ENCODE peak calls at places on chromosomes 13 and 19, in seven cellular contexts. One of them, this sample, is unnamed.

GRCh38 chr19:19134687-19135158 is 3.6 kb downstream of the TMEM161A start:
- DNase-seq in K562: peak
- DNase-seq in GM23248: no peak
- DNase-seq in neural progenitor cell: peak
- DNase-seq in fibroblast of lung: no peak
- DNase-seq in PC-9: no peak
- DNase-seq in hepatocyte: peak
- DNase-seq in this sample: no peak

GRCh38 chr19:3899531-3900294 is 19.2 kb downstream of the ATCAY start:
- DNase-seq in neural progenitor cell: no peak
- DNase-seq in fibroblast of lung: no peak
- DNase-seq in PC-9: no peak
- DNase-seq in GM23248: no peak
- DNase-seq in K562: no peak
- DNase-seq in hepatocyte: peak
- DNase-seq in this sample: no peak

GRCh38 chr19:40601061-40601973 is at the start of gene LTBP4:
- DNase-seq in K562: peak
- DNase-seq in GM23248: peak
- DNase-seq in PC-9: no peak
- DNase-seq in neural progenitor cell: peak
- DNase-seq in fibroblast of lung: peak
- DNase-seq in hepatocyte: peak
- DNase-seq in this sample: peak

GRCh38 chr13:20702530-20702929 is 969 bp upstream of the IL17D start:
- DNase-seq in GM23248: peak
- DNase-seq in K562: no peak
- DNase-seq in hepatocyte: peak
- DNase-seq in PC-9: no peak
- DNase-seq in neural progenitor cell: no peak
- DNase-seq in fibroblast of lung: peak
- DNase-seq in this sample: no peak

GRCh38 chr19:19475845-19476828 is 39.2 kb downstream of the TSSK6 start:
- DNase-seq in GM23248: peak
- DNase-seq in fibroblast of lung: no peak
- DNase-seq in K562: peak
- DNase-seq in PC-9: no peak
- DNase-seq in hepatocyte: no peak
- DNase-seq in neural progenitor cell: peak
- DNase-seq in this sample: no peak

GRCh38 chr13:94708031-94708571 is 4.2 kb downstream of the SOX21 start:
- DNase-seq in neural progenitor cell: peak
- DNase-seq in GM23248: no peak
- DNase-seq in PC-9: no peak
- DNase-seq in hepatocyte: no peak
- DNase-seq in fibroblast of lung: no peak
- DNase-seq in K562: no peak
- DNase-seq in this sample: peak

GRCh38 chr13:83879431-83880171 is 2.7 kb downstream of the SLITRK1 start:
- DNase-seq in GM23248: peak
- DNase-seq in fibroblast of lung: no peak
- DNase-seq in neural progenitor cell: peak
- DNase-seq in K562: no peak
- DNase-seq in PC-9: no peak
- DNase-seq in hepatocyte: peak
- DNase-seq in this sample: peak

GRCh38 chr19:5719274-5719960 is 529 bp downstream of the LONP1 start:
- DNase-seq in neural progenitor cell: peak
- DNase-seq in hepatocyte: no peak
- DNase-seq in PC-9: no peak
- DNase-seq in K562: peak
- DNase-seq in fibroblast of lung: no peak
- DNase-seq in GM23248: peak
- DNase-seq in this sample: no peak

GRCh38 chr19:4660181-4660791 is 9.9 kb downstream of the MYDGF start:
- DNase-seq in PC-9: peak
- DNase-seq in K562: no peak
- DNase-seq in hepatocyte: peak
- DNase-seq in fibroblast of lung: no peak
- DNase-seq in neural progenitor cell: peak
- DNase-seq in GM23248: no peak
- DNase-seq in this sample: no peak

GRCh38 chr13:105990256-105990958 is 545.1 kb downstream of the EFNB2 start:
- DNase-seq in K562: no peak
- DNase-seq in fibroblast of lung: peak
- DNase-seq in GM23248: peak
- DNase-seq in PC-9: no peak
- DNase-seq in hepatocyte: no peak
- DNase-seq in neural progenitor cell: no peak
- DNase-seq in this sample: no peak

GRCh38 chr19:12155324-12155723 is 1.2 kb downstream of the ZNF625 start:
- DNase-seq in neural progenitor cell: no peak
- DNase-seq in GM23248: peak
- DNase-seq in fibroblast of lung: no peak
- DNase-seq in PC-9: no peak
- DNase-seq in hepatocyte: no peak
- DNase-seq in K562: no peak
- DNase-seq in this sample: no peak

GRCh38 chr19:34673590-34673989 is 3.4 kb downstream of the SCGB2B2 start:
- DNase-seq in PC-9: no peak
- DNase-seq in fibroblast of lung: no peak
- DNase-seq in K562: no peak
- DNase-seq in hepatocyte: peak
- DNase-seq in GM23248: no peak
- DNase-seq in neural progenitor cell: no peak
- DNase-seq in this sample: no peak

GRCh38 chr19:46759817-46760333 is 13.6 kb upstream of the STRN4 start:
- DNase-seq in GM23248: peak
- DNase-seq in PC-9: no peak
- DNase-seq in hepatocyte: no peak
- DNase-seq in fibroblast of lung: peak
- DNase-seq in neural progenitor cell: no peak
- DNase-seq in K562: no peak
- DNase-seq in this sample: no peak

DNA sequence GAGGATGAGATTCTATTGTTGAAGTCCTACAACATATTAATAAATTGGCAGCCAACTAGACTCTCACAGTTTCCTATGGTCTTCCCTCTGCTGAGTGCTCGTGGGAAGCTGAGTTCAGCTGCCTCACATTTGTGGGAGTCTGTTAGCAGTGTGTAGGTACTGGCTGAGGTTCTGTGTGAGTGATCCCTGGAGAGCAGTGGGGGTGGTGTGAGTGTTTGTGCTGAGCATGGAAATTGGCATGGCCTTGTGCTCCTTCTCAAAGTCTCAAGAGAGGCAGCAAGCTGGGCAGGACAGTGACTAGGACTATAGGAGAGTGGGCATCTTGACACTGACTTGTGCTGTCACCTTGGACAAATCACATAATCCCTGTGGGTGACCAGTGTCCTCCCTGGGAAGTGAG is 298.3 kb downstream of the MTUS2 start:
- DNase-seq in GM23248: no peak
- DNase-seq in PC-9: no peak
- DNase-seq in K562: no peak
- DNase-seq in fibroblast of lung: no peak
- DNase-seq in hepatocyte: no peak
- DNase-seq in neural progenitor cell: no peak
- DNase-seq in this sample: no peak
- TF ChIP-seq EZH2 in GM23248: no peak
- TF ChIP-seq EZH2 in PC-9: no peak
- TF ChIP-seq EZH2 in K562: no peak
- TF ChIP-seq EZH2 in fibroblast of lung: no peak
- TF ChIP-seq EZH2 in hepatocyte: no peak
- TF ChIP-seq EZH2 in neural progenitor cell: no peak
- TF ChIP-seq EZH2 in this sample: no peak

DNA sequence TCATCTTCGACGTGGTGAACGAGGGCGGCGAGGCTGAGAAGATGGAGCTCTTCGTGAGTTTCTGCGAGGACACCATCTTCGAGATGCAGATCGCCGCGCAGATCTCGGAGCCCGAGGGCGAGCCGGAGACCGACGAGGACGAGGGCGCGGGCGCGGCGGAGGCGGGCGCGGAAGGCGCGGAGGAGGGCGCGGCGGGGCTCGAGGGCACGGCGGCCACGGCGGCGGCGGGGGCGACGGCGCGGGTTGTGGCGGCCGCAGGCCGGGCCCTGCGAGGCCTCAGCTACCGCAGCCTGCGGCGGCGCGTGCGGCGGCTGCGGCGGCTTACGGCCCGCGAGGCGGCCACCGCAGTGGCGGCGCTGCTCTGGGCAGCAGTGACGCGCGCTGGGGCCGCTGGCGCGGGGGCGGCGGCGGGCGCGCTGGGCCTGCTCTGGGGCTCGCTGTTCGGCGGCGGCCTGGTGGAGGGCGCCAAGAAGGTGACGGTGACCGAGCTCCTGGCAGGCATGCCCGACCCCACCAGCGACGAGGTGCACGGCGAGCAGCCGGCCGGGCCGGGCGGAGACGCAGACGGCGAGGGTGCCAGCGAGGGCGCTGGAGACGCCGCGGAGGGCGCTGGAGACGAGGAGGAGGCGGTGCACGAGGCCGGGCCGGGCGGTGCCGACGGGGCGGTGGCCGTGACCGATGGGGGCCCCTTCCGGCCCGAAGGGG is 52.6 kb downstream of the MAP4K1 start:
- DNase-seq in hepatocyte: peak
- DNase-seq in GM23248: peak
- DNase-seq in K562: no peak
- DNase-seq in PC-9: peak
- DNase-seq in fibroblast of lung: no peak
- DNase-seq in neural progenitor cell: peak
- DNase-seq in this sample: no peak
- TF ChIP-seq EZH2 in hepatocyte: no peak
- TF ChIP-seq EZH2 in GM23248: no peak
- TF ChIP-seq EZH2 in K562: no peak
- TF ChIP-seq EZH2 in PC-9: no peak
- TF ChIP-seq EZH2 in fibroblast of lung: peak
- TF ChIP-seq EZH2 in neural progenitor cell: no peak
- TF ChIP-seq EZH2 in this sample: no peak

DNA sequence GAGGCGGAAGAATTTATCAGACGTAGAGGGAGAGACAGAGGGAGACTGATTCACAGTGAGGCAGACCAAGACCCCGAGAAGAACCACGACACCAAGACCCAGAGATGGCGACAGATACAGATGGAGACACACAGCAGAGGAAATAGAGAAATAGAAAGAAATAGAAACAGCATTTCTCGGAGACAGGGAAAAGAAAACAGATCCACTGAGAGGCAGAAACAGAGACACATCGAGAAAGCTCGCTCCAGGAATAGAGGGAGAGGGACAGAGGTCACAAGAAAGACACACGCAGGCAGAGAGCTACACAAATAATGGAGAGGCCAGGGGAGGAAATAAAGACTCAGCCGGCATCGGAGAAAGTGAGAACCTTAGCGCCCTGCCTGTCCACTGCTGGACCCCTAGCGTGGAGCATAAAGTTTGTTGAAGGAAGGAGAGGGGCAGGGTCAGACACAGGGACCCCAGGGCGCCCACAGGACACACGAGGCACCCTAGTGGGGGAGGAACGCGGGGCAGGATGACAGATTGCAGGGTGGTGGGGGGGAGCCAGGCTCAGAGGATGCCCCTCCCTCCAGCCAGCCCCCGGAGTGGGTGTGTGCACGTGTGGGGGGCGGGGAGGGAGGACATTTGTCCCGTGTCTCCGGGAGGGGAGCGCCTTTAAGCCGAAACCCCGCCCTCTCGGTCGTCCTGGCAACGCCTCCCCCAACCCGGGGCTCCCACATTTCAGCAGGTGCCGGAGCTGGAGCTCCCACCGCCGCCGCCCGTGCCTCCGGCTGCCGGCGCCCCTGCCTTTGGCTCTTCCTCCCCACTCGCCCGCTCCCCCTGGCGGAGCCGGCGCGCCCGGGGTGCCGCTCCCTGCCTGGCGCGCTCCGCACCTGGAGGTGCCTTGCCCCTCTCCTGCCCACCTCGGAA is at the start of gene PRKCG:
- DNase-seq in GM23248: peak
- DNase-seq in hepatocyte: peak
- DNase-seq in fibroblast of lung: no peak
- DNase-seq in K562: peak
- DNase-seq in neural progenitor cell: peak
- DNase-seq in PC-9: peak
- DNase-seq in this sample: peak
- TF ChIP-seq EZH2 in GM23248: no peak
- TF ChIP-seq EZH2 in hepatocyte: no peak
- TF ChIP-seq EZH2 in fibroblast of lung: peak
- TF ChIP-seq EZH2 in K562: no peak
- TF ChIP-seq EZH2 in neural progenitor cell: no peak
- TF ChIP-seq EZH2 in PC-9: no peak
- TF ChIP-seq EZH2 in this sample: no peak

DNA sequence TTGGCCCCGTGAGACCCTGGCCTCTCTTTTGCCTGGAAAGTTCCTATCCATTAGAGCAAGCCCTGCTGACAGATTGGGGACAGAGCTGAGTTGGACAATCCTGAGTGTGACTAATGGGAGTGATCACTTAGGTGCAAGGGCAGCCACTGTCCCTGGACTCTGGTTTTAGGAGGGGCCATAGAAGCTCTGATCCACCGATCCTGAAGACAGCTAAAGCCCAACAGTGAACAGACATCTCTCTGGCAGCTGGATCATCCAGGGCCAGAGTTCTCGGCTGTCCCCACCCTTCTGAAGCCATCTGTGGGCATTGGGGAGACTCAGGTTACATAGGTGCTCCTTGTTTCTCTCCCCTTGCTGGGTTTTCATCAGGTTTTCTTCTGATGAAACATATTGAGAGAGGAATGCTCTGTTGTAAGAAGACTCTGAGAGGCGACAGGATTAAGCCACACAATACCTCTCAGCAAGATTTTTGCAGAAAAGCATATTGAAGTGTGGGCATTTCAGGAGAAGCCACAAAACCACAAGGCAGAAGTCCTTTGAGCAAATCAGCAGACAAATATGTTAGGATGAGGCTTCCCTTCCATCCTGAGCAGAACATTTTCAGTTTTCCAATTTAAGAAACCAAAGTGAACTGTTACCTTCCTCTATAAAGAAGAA is 288.0 kb upstream of the MAB21L1 start:
- DNase-seq in hepatocyte: no peak
- DNase-seq in GM23248: peak
- DNase-seq in fibroblast of lung: no peak
- DNase-seq in neural progenitor cell: no peak
- DNase-seq in K562: no peak
- DNase-seq in PC-9: peak
- DNase-seq in this sample: no peak
- TF ChIP-seq EZH2 in hepatocyte: no peak
- TF ChIP-seq EZH2 in GM23248: no peak
- TF ChIP-seq EZH2 in fibroblast of lung: no peak
- TF ChIP-seq EZH2 in neural progenitor cell: no peak
- TF ChIP-seq EZH2 in K562: no peak
- TF ChIP-seq EZH2 in PC-9: no peak
- TF ChIP-seq EZH2 in this sample: no peak

GRCh38 chr19:1287622-1288527 is 2.2 kb downstream of the EFNA2 start:
- DNase-seq in neural progenitor cell: peak
- DNase-seq in fibroblast of lung: no peak
- DNase-seq in hepatocyte: no peak
- DNase-seq in GM23248: peak
- DNase-seq in K562: no peak
- DNase-seq in PC-9: no peak
- DNase-seq in this sample: no peak
- TF ChIP-seq EZH2 in neural progenitor cell: no peak
- TF ChIP-seq EZH2 in fibroblast of lung: no peak
- TF ChIP-seq EZH2 in hepatocyte: no peak
- TF ChIP-seq EZH2 in GM23248: no peak
- TF ChIP-seq EZH2 in K562: no peak
- TF ChIP-seq EZH2 in PC-9: no peak
- TF ChIP-seq EZH2 in this sample: no peak

This sample was measured in A673.